ENCODE peak calls at places on chromosomes 1 and 21, in nine cellular contexts. U is activated B cell treated with CpG ODN at 0.5 μM for 24 hours; X is T follicular helper cell; P is lower leg skin; K is NCI-H1417; W is HFF-Myc; M is AG08396; A is stimulated activated CD4-positive, alpha-beta T cell treated with anti-CD3 and anti-CD28 coated beads, Interleukin-12 subunit alpha, Interleukin-12 subunit beta, amount 100 ng/mL, for 4 hours; O is tibial nerve. S is an unnamed sample.
A peak's percentile ranks its signal among the peaks of the same experiment; 100 is the strongest.

GRCh38 chr21:44461438-44462089 is 6.3 kb downstream of the LRRC3 start:
- DNase-seq in U (no peak), X (no peak), P (no peak), K (no peak), W (no peak), M (no peak), A (no peak), O (no peak), S (no peak)

GRCh38 chr1:88484862-88485261 is 199.2 kb upstream of the PKN2 start:
- DNase-seq in U (no peak), X (no peak), P (no peak), K (no peak), W (no peak), M (no peak), A (no peak), O (no peak), S (no peak)

GRCh38 chr1:184260382-184260781 is 126.4 kb upstream of the C1orf21 start:
- DNase-seq in U (no peak), X (no peak), P (no peak), K (no peak), W (no peak), M (peak; percentile 34), A (no peak), O (no peak), S (no peak)

GRCh38 chr1:55262822-55263221 is 47.7 kb upstream of the USP24 start:
- DNase-seq in U (no peak), X (no peak), P (no peak), K (no peak), W (no peak), M (no peak), A (no peak), O (no peak), S (no peak)

GRCh38 chr1:210477328-210477924 is 148.7 kb downstream of the HHAT start:
- DNase-seq in U (no peak), X (no peak), P (no peak), K (no peak), W (no peak), M (no peak), A (no peak), O (no peak), S (no peak)

GRCh38 chr1:61743716-61744620 is 1.7 kb downstream of the PATJ start:
- DNase-seq in U (no peak), X (no peak), P (peak; percentile 52), K (no peak), W (no peak), M (no peak), A (no peak), O (no peak), S (no peak)

GRCh38 chr1:186330758-186331157 is 44.3 kb downstream of the TPR start:
- DNase-seq in U (no peak), X (no peak), P (no peak), K (no peak), W (no peak), M (no peak), A (no peak), O (no peak), S (no peak)

GRCh38 chr1:160996195-160996594 is 24.8 kb downstream of the F11R start:
- DNase-seq in U (no peak), X (no peak), P (no peak), K (no peak), W (no peak), M (no peak), A (no peak), O (no peak), S (no peak)

GRCh38 chr1:206002833-206003532 is at the start of gene RAB7B:
- DNase-seq in U (no peak), X (no peak), P (peak; percentile 95), K (no peak), W (no peak), M (peak; percentile 82), A (no peak), O (peak; percentile 72), S (peak; percentile 89)

GRCh38 chr1:158972841-158973240 is 36.9 kb upstream of the IFI16 start:
- DNase-seq in U (no peak), X (no peak), P (no peak), K (no peak), W (no peak), M (no peak), A (no peak), O (no peak), S (no peak)

GRCh38 chr1:22229374-22229773 is 86.5 kb upstream of the WNT4 start:
- DNase-seq in U (no peak), X (no peak), P (no peak), K (no peak), W (no peak), M (no peak), A (no peak), O (no peak), S (no peak)

GRCh38 chr1:198904356-198904755 is 265.5 kb downstream of the PTPRC start:
- DNase-seq in U (no peak), X (no peak), P (no peak), K (no peak), W (no peak), M (no peak), A (no peak), O (no peak), S (no peak)

GRCh38 chr1:152946248-152946647 is 758 bp upstream of the SPRR5 start:
- DNase-seq in U (no peak), X (no peak), P (no peak), K (no peak), W (no peak), M (no peak), A (no peak), O (no peak), S (no peak)

GRCh38 chr1:162388615-162389014 is 7.1 kb downstream of the C1orf226 start:
- DNase-seq in U (no peak), X (no peak), P (peak; percentile 81), K (no peak), W (no peak), M (no peak), A (no peak), O (no peak), S (no peak)

GRCh38 chr1:182279724-182280506 is 111.7 kb downstream of the GLUL start:
- DNase-seq in U (no peak), X (no peak), P (peak; percentile 92), K (peak; percentile 57), W (no peak), M (no peak), A (no peak), O (peak; percentile 70), S (peak; percentile 85)

GRCh38 chr1:156920233-156921052 is at the start of gene LRRC71:
- DNase-seq in U (no peak), X (peak; percentile 27), P (peak; percentile 93), K (no peak), W (no peak), M (peak; percentile 97), A (peak; percentile 68), O (peak; percentile 74), S (peak; percentile 72)

GRCh38 chr1:223813645-223814044 is 32.1 kb downstream of the TP53BP2 start:
- DNase-seq in U (no peak), X (no peak), P (no peak), K (no peak), W (no peak), M (no peak), A (no peak), O (no peak), S (no peak)